ENCODE peak calls at places on chromosomes 4 and X, in four cellular contexts. G, R, Z and D are unnamed samples.

GRCh38 chr4:22471419-22471818 is 44.4 kb downstream of the ADGRA3 start:
- DNase-seq in Z (no peak), R (no peak), G (no peak), D (no peak)

GRCh38 chrX:127726227-127726626 is 326.0 kb downstream of the ACTRT1 start:
- DNase-seq in G (peak), Z (no peak), R (no peak), D (peak)

GRCh38 chr4:160110891-160111290 is 1008.0 kb downstream of the RAPGEF2 start:
- DNase-seq in Z (no peak), G (no peak), R (no peak), D (no peak)

GRCh38 chr4:125125256-125125655 is 189.5 kb upstream of the FAT4 start:
- DNase-seq in R (no peak), Z (no peak), G (no peak), D (no peak)

GRCh38 chrX:19800821-19801220 is 86.6 kb downstream of the SH3KBP1 start:
- DNase-seq in G (no peak), R (no peak), Z (no peak), D (no peak)

GRCh38 chrX:78652971-78653822 is 5.9 kb downstream of the RTL3 start:
- DNase-seq in Z (no peak), R (peak), G (no peak), D (no peak)

GRCh38 chr4:76197971-76198410 is 15.6 kb downstream of the SCARB2 start:
- DNase-seq in G (peak), Z (no peak), R (peak), D (peak)

GRCh38 chr4:123867910-123868587 is 471.5 kb downstream of the SPRY1 start:
- DNase-seq in G (no peak), R (no peak), Z (no peak), D (no peak)

GRCh38 chr4:74583757-74584156 is 138.8 kb downstream of the AREG start:
- DNase-seq in G (no peak), Z (no peak), R (no peak), D (no peak)

GRCh38 chr4:11611868-11612267 is 183.2 kb upstream of the HS3ST1 start:
- DNase-seq in G (no peak), R (no peak), Z (no peak), D (no peak)

GRCh38 chr4:88021824-88022223 is 14.4 kb downstream of the PKD2 start:
- DNase-seq in Z (no peak), G (no peak), R (no peak), D (no peak)

GRCh38 chr4:76518241-76518640 is 83.2 kb downstream of the SHROOM3 start:
- DNase-seq in R (no peak), Z (no peak), G (no peak), D (no peak)

GRCh38 chr4:128974203-128974602 is 119.1 kb downstream of the SCLT1 start:
- DNase-seq in G (no peak), R (no peak), Z (no peak), D (no peak)

GRCh38 chr4:41122775-41123174 is 91.6 kb downstream of the APBB2 start:
- DNase-seq in R (no peak), Z (no peak), G (no peak), D (no peak)

GRCh38 chrX:103919336-103919682 is 43.1 kb upstream of the TMSB15B start:
- DNase-seq in Z (no peak), G (peak), R (peak), D (peak)

GRCh38 chrX:10017866-10018265 is 50.7 kb downstream of the CLDN34 start:
- DNase-seq in Z (no peak), R (peak), G (no peak), D (no peak)